ENCODE peak calls at places on chromosomes 7 and 10, in four cellular contexts. Y, D, H and A are unnamed samples. For H3K4me1 and H3K9me3, the result is how much of the 10 kb centered on the place peaks cover.

GRCh38 chr7:91836065-91836368 is 44.5 kb downstream of the MTERF1 start:
- DNase-seq in Y (no peak), D (peak), H (no peak), A (no peak)

GRCh38 chr7:80481196-80481884 is 30.5 kb downstream of the GNAT3 start:
- DNase-seq in Y (no peak), D (no peak), H (no peak), A (no peak)

GRCh38 chr10:117518246-117518645 is 24.3 kb upstream of the EMX2 start:
- DNase-seq in Y (no peak), D (no peak), H (no peak), A (no peak)

GRCh38 chr10:110783509-110784103 is 88.1 kb upstream of the PDCD4 start:
- DNase-seq in Y (no peak), D (peak), H (no peak), A (peak)

GRCh38 chr10:97782455-97783228 is 10.8 kb upstream of the SFRP5 start:
- DNase-seq in Y (no peak), D (no peak), H (no peak), A (no peak)

GRCh38 chr7:87231243-87231642 is 11.7 kb upstream of the TMEM243 start:
- DNase-seq in Y (no peak), D (no peak), H (peak), A (no peak)

GRCh38 chr7:45697576-45698136 is 123.5 kb downstream of the ADCY1 start:
- DNase-seq in Y (peak), D (no peak), H (no peak), A (no peak)

GRCh38 chr7:55509322-55509721 is 63.0 kb downstream of the VOPP1 start:
- DNase-seq in Y (no peak), D (peak), H (no peak), A (no peak)

GRCh38 chr10:127889605-127890195 is 3.0 kb downstream of the CLRN3 start:
- DNase-seq in Y (no peak), D (peak), H (no peak), A (no peak)

GRCh38 chr10:74917481-74918077 is 91.2 kb downstream of the KAT6B start:
- DNase-seq in Y (no peak), D (peak), H (no peak), A (no peak)

GRCh38 chr10:121702351-121703320 is 104.4 kb upstream of the FGFR2 start:
- DNase-seq in Y (no peak), D (peak), H (no peak), A (no peak)

GRCh38 chr10:133278577-133279265 is 2.1 kb upstream of the ADAM8 start:
- DNase-seq in Y (peak), D (peak), H (peak), A (no peak)

GRCh38 chr10:133056001-133056400 is 31.7 kb upstream of the ADGRA1 start:
- DNase-seq in Y (no peak), D (no peak), H (no peak), A (no peak)

GRCh38 chr10:132802694-132803320 is 16.9 kb upstream of the NKX6-2 start:
- DNase-seq in Y (no peak), D (no peak), H (no peak), A (no peak)

GRCh38 chr10:57692255-57692980 is 575.3 kb downstream of the IPMK start:
- DNase-seq in Y (no peak), D (peak), H (no peak), A (no peak)

GRCh38 chr10:4240641-4241197 is 455.7 kb upstream of the KLF6 start:
- DNase-seq in Y (no peak), D (peak), H (no peak), A (no peak)

GRCh38 chr7:101163281-101164070 is 1.9 kb downstream of the VGF start:
- DNase-seq in Y (no peak), D (no peak), H (no peak), A (no peak)

GRCh38 chr7:47153571-47153970 is 428.3 kb downstream of the TNS3 start:
- DNase-seq in Y (no peak), D (no peak), H (no peak), A (no peak)

GRCh38 chr10:13816195-13816926 is 229.6 kb downstream of the PRPF18 start:
- DNase-seq in Y (peak), D (peak), H (peak), A (no peak)

GRCh38 chr10:80414126-80414898 is 6.0 kb downstream of the PRXL2A start:
- DNase-seq in Y (no peak), D (no peak), H (no peak), A (no peak)

GRCh38 chr7:128076831-128077271 is 45.6 kb upstream of the LRRC4 start:
- DNase-seq in Y (peak), D (peak), H (peak), A (no peak)

GRCh38 chr7:128082431-128082830 is 51.2 kb upstream of the LRRC4 start:
- DNase-seq in Y (no peak), D (no peak), H (no peak), A (no peak)

GRCh38 chr7:128081351-128081750 is 50.1 kb upstream of the LRRC4 start:
- DNase-seq in Y (no peak), D (no peak), H (peak), A (no peak)

GRCh38 chr7:128078309-128078708 is 47.1 kb upstream of the LRRC4 start:
- DNase-seq in Y (no peak), D (no peak), H (peak), A (no peak)

DNA sequence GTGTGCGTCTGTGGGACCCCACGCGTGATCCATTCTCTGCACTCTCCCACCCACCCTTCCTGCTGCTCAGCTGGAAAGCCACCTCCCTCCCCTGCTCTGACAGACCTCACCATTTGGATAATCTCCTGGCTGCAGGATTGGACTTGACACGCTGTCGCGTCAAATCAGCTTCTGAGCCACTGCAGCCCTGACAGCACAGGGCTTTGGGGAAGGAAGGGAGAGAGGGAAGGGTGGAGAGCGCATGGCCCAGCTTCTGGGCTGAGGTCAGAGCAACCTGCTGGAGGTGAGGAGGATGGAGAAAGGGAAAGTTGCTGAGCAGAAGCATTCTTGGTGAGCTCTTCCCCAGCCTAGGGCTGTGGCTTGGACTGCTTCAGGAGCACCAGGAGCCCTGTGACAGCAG is 48.9 kb upstream of the LRRC4 start:
- DNase-seq in Y (no peak), D (no peak), H (peak), A (no peak)
- H3K4me1 ChIP-seq in Y (under half), D (under half), H (under half), A (under half)

GRCh38 chr7:155459133-155459866 is 1.4 kb downstream of the EN2 start:
- DNase-seq in Y (no peak), D (no peak), H (no peak), A (no peak)
- H3K4me3 ChIP-seq in Y (no peak), D (no peak), H (peak), A (no peak)

GRCh38 chr7:145729701-145730100 is 386.9 kb upstream of the CNTNAP2 start:
- DNase-seq in Y (no peak), D (no peak), H (no peak), A (no peak)
- H3K9me3 ChIP-seq in Y (under half), D (under half), H (under half), A (under half)

DNA sequence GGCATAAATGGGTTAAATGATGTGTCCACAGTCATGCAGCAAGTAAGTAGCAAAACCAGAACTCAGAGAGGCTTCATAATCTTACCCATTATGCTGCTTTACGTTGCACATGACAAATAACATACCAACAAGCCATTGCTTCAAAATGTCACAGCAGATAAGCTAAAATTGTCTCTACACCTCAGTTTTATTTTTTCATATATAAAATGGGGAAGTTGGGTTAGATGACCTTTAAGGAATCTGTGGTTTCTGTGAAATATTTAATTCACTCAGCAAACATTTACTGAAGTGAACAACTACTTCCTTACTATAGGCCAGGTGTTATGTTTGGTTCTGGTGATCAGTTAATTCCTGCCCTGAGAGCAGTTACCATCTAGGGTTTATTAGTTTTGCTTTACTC is 2.3 kb upstream of the ASCC1 start:
- DNase-seq in Y (no peak), D (no peak), H (no peak), A (no peak)
- H3K4me1 ChIP-seq in Y (half or more), D (under half), H (half or more), A (half or more)